ENCODE peak calls at places on chromosomes 1 and 21, in eight cellular contexts. T is H1, I is IMR-90, K is HCT116, U is K562, N is GM12878, P is SK-N-SH, G is HepG2. W is an unnamed sample.

GRCh38 chr1:3192825-3193224 is 123.8 kb downstream of the PRDM16 start:
- DNase-seq in T (no peak), I (no peak), K (no peak), U (no peak), N (no peak), P (no peak), G (peak), W (no peak)

GRCh38 chr21:43864313-43864805 is 664 bp upstream of the AGPAT3 start:
- DNase-seq in T (no peak), I (peak), K (peak), U (peak), N (no peak), P (peak), G (no peak), W (peak)

GRCh38 chr1:227542153-227543120 is 20.9 kb upstream of the ZNF678 start:
- DNase-seq in T (peak), I (peak), K (peak), U (peak), N (peak), P (peak), G (peak), W (peak)

GRCh38 chr1:55813619-55814018 is 598.5 kb upstream of the USP24 start:
- DNase-seq in T (no peak), I (peak), K (no peak), U (no peak), N (no peak), P (no peak), G (peak), W (peak)

GRCh38 chr1:84319662-84320061 is 18.2 kb downstream of the SAMD13 start:
- DNase-seq in T (no peak), I (no peak), K (no peak), U (no peak), N (no peak), P (no peak), G (no peak), W (peak)

GRCh38 chr1:212609701-212610574 is 1.4 kb downstream of the ATF3 start:
- DNase-seq in T (no peak), I (no peak), K (no peak), U (no peak), N (no peak), P (no peak), G (no peak), W (no peak)

GRCh38 chr1:111628153-111628552 is 8.6 kb downstream of the RAP1A start:
- DNase-seq in T (no peak), I (no peak), K (no peak), U (no peak), N (no peak), P (no peak), G (no peak), W (no peak)

GRCh38 chr1:33517596-33518250 is 45.3 kb downstream of the ZSCAN20 start:
- DNase-seq in T (no peak), I (peak), K (no peak), U (no peak), N (no peak), P (no peak), G (no peak), W (no peak)

DNA sequence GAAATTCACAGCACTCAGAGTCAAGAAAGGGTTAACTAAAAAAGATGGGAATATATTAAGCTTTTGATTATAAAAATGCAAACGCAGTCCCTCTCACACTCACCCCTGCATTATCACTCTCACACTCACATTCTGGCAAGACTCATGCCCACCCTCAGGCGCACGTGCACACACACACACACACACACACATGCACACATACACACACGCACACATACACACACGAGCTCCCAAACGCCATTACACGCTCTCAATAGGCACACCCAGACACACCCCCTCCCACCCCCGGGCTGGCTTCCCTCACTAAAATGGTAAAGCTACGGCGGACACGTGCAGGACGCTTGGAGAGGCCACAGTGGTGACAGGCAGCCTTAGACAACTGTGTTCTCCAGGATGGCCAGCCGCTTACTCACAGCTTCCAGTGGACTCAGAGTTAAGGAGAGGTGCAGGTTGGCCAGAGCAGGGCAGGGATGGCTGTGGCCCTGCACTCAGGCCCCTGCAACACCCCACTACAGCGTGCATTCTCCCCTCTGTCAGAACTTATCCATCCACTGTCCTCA is 10.1 kb downstream of the MATN1 start:
- DNase-seq in T (no peak), I (peak), K (no peak), U (no peak), N (no peak), P (no peak), G (no peak), W (no peak)
- TF ChIP-seq RAD21 in T (no peak), I (no peak), K (no peak), U (no peak), N (no peak), P (no peak), G (no peak), W (no peak)

DNA sequence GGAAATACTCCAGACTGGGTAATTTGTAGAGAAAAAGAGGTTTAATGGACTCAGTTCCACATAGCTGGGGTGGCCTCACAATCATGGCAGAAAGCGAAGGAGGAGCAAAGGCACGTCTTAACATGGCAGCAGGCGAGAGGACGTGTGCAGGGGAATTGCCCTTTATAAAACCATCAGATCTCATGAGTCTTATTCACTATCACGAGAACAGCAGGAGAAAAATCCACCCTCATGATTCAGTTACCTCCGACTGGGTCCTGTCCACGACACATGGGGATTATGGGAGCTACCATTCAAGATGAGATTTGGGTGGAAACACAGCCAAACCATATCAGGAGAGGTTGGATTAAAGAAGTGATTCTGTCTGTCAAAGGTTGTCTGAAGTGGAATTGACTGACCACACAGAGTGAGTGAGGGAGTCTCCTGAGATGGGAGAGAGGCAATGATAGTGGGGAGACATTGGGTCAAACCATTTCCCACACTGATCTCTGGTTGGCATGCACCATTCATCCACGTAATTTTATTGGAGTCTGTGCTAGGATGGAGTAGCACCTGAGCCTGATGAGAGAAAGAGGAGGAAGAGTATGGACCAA is 58.3 kb upstream of the VAMP3 start:
- DNase-seq in T (no peak), I (no peak), K (no peak), U (no peak), N (no peak), P (no peak), G (no peak), W (no peak)
- TF ChIP-seq RAD21 in T (no peak), I (no peak), K (no peak), U (no peak), N (no peak), P (no peak), G (no peak), W (no peak)

GRCh38 chr1:32398401-32398800 is 4.2 kb upstream of the BSDC1 start:
- DNase-seq in T (no peak), I (peak), K (no peak), U (no peak), N (no peak), P (no peak), G (no peak), W (no peak)
- TF ChIP-seq RAD21 in T (no peak), I (no peak), K (no peak), U (no peak), N (no peak), P (no peak), G (no peak), W (no peak)

DNA sequence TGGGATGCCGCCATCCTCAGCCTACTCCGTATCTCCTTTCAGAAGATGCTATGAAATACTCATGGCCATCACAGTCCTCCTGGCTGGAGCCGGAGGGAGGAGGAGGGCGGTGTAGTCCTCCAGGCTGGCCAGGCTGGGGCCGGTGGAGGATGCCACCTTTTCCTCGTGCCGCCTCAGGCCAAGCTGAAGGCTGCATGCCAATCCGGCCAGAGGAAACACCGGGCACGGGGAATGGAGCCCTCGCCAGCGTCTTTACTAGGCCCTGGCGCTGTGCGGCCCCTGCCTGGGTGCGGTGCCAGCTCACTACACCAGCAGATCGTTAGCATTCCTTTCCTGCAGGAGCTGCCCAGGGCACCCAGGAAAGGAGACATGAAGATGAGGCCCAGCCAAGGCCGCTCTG is 70.1 kb downstream of the CASZ1 start:
- DNase-seq in T (no peak), I (no peak), K (no peak), U (no peak), N (no peak), P (no peak), G (no peak), W (no peak)
- TF ChIP-seq RAD21 in T (no peak), I (no peak), K (no peak), U (no peak), N (no peak), P (no peak), G (no peak), W (no peak)

GRCh38 chr1:64950284-64950809 is 16.0 kb downstream of the JAK1 start:
- DNase-seq in T (no peak), I (no peak), K (no peak), U (no peak), N (no peak), P (no peak), G (no peak), W (no peak)

GRCh38 chr1:64952055-64952699 is 14.2 kb downstream of the JAK1 start:
- DNase-seq in T (no peak), I (no peak), K (no peak), U (no peak), N (no peak), P (no peak), G (no peak), W (no peak)

GRCh38 chr1:64953241-64953640 is 13.1 kb downstream of the JAK1 start:
- DNase-seq in T (no peak), I (no peak), K (no peak), U (no peak), N (no peak), P (no peak), G (peak), W (no peak)

GRCh38 chr1:64948216-64948615 is 18.1 kb downstream of the JAK1 start:
- DNase-seq in T (no peak), I (no peak), K (no peak), U (no peak), N (no peak), P (no peak), G (no peak), W (no peak)

DNA sequence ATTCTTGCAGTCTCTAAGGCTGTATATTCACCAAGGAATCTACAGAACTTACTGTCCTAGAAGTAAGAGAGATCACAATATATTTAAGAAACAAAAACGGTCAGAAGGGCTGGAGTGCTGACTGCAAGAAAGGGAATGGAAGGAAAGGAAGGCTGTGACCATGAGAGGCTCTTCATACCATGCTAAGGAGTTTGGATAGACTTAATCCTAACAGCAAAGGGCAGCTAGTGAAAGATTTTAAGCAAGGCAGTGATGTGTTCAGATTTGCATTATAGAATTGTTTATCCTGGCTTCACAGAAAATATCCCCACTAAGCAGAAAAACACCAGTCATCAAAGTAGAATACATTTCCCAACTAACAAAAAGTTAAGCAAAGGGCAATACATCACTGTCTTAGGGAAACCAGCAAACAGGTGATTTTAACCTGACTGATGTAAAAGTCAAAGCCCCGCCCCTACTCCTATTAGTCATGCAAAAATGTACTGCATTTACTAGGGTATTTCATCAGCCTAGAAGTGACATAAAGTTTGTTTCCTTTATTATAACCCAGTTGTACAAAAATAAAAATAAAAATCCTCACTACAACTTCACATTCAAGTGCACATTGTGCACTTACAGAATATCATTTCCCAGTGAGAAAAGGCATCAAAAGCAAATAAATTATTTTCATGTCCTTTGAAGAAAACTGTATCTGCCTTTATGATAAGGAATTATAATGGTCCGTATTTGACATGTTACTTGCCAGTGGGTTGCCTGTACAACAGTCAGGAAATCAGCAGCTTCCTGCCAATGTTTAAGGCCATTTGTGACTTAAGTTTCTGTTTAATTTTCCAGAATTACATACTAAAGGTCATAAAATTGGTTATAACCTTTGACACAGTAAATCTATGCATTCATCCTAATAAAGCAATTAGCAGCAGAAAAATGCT is 17.2 kb downstream of the JAK1 start:
- DNase-seq in T (no peak), I (no peak), K (peak), U (no peak), N (no peak), P (no peak), G (no peak), W (no peak)
- TF ChIP-seq RAD21 in T (no peak), I (no peak), K (no peak), U (no peak), N (no peak), P (no peak), G (no peak), W (no peak)

DNA sequence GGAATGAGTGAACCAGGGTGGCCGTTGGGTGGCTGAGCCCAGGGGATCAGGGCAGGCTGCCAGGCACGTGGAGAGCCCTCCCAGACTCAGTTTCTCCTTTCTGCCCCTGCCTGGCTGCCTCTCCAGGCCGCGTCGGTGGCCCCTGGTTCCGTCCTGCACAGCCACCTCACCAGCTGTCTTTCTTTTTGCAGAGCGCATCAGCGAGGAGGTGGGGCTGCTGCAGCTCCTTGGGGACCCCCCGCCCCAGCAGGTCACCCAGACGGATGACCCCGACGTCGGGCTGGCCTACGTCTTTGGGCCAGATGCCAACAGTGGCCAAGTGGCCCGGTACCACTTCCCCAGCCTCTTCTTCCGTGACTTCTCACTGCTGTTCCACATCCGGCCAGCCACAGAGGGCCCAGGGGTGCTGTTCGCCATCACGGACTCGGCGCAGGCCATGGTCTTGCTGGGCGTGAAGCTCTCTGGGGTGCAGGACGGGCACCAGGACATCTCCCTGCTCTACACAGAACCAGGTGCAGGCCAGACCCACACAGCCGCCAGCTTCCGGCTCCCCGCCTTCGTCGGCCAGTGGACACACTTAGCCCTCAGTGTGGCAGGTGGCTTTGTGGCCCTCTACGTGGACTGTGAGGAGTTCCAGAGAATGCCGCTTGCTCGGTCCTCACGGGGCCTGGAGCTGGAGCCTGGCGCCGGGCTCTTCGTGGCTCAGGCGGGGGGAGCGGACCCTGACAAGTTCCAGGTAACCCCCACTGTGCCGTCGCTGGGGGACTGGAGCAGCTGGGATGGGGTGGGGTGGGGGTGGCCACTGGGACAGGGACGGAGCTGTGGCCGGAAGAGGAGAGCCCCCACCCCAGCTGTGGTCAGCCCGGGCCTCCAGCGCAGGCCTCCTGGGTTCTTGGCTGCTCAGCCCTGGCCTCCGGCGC is 63.3 kb downstream of the COL18A1 start:
- DNase-seq in T (no peak), I (no peak), K (no peak), U (no peak), N (no peak), P (no peak), G (no peak), W (no peak)
- TF ChIP-seq RAD21 in T (no peak), I (no peak), K (no peak), U (no peak), N (no peak), P (no peak), G (no peak), W (no peak)

W was measured in A549.